ENCODE peak calls at places on chromosomes 11 and 22, in eight cellular contexts. D is MM.1S, B is GM12878, J is mammary epithelial cell, X is astrocyte of the spinal cord, O is fibroblast of mammary gland, A is heart left ventricle, S is GM12865. L is an unnamed sample.

GRCh38 chr11:83070878-83071640 is 638 bp downstream of the RAB30 start:
- DNase-seq in D (no peak), B (no peak), J (no peak), X (peak), O (peak), A (peak), S (no peak), L (peak)

GRCh38 chr11:85539029-85539689 is 88.0 kb downstream of the DLG2 start:
- DNase-seq in D (no peak), B (no peak), J (no peak), X (no peak), O (no peak), A (no peak), S (no peak), L (no peak)

GRCh38 chr11:48093795-48094642 is 113.7 kb downstream of the PTPRJ start:
- DNase-seq in D (peak), B (no peak), J (no peak), X (no peak), O (peak), A (peak), S (no peak), L (no peak)

GRCh38 chr22:40388231-40388630 is 17.8 kb downstream of the SGSM3 start:
- DNase-seq in D (no peak), B (no peak), J (no peak), X (no peak), O (no peak), A (no peak), S (no peak), L (no peak)

GRCh38 chr11:94794287-94795168 is 26.4 kb downstream of the AMOTL1 start:
- DNase-seq in D (no peak), B (no peak), J (peak), X (peak), O (peak), A (peak), S (no peak), L (peak)

GRCh38 chr11:76256448-76256847 is 50.1 kb upstream of the WNT11 start:
- DNase-seq in D (no peak), B (no peak), J (no peak), X (no peak), O (no peak), A (no peak), S (no peak), L (no peak)

GRCh38 chr22:44436656-44437492 is 61.2 kb downstream of the RTL6 start:
- DNase-seq in D (no peak), B (no peak), J (no peak), X (no peak), O (no peak), A (no peak), S (no peak), L (no peak)

GRCh38 chr11:10158461-10158860 is 135.6 kb downstream of the SBF2 start:
- DNase-seq in D (no peak), B (no peak), J (peak), X (no peak), O (peak), A (no peak), S (no peak), L (peak)

GRCh38 chr11:3854977-3855807 is at the start of gene STIM1:
- DNase-seq in D (peak), B (peak), J (peak), X (peak), O (peak), A (peak), S (peak), L (peak)

GRCh38 chr11:75101424-75102128 is 4.9 kb upstream of the OR2AT4 start:
- DNase-seq in D (no peak), B (no peak), J (no peak), X (no peak), O (no peak), A (no peak), S (no peak), L (no peak)

GRCh38 chr11:1734571-1735081 is 15.8 kb downstream of the IFITM10 start:
- DNase-seq in D (no peak), B (no peak), J (no peak), X (no peak), O (no peak), A (no peak), S (no peak), L (no peak)

GRCh38 chr11:290621-291231 is 1.8 kb downstream of the PGGHG start:
- DNase-seq in D (no peak), B (no peak), J (no peak), X (no peak), O (no peak), A (peak), S (no peak), L (no peak)

GRCh38 chr11:107042748-107043147 is 24.5 kb upstream of the GUCY1A2 start:
- DNase-seq in D (no peak), B (no peak), J (no peak), X (no peak), O (no peak), A (no peak), S (no peak), L (no peak)

GRCh38 chr11:43278302-43278956 is 33.4 kb upstream of the API5 start:
- DNase-seq in D (peak), B (no peak), J (peak), X (peak), O (peak), A (no peak), S (peak), L (peak)

GRCh38 chr11:123682976-123683375 is 28.6 kb upstream of the SCN3B start:
- DNase-seq in D (no peak), B (no peak), J (no peak), X (no peak), O (no peak), A (no peak), S (no peak), L (no peak)

GRCh38 chr11:847876-848275 is 5.2 kb downstream of the TSPAN4 start:
- DNase-seq in D (no peak), B (no peak), J (no peak), X (no peak), O (no peak), A (no peak), S (no peak), L (no peak)

GRCh38 chr11:36818410-36818809 is 220.4 kb upstream of the RAG2 start:
- DNase-seq in D (no peak), B (no peak), J (no peak), X (no peak), O (no peak), A (no peak), S (peak), L (no peak)

GRCh38 chr11:35418282-35418846 is 994 bp downstream of the SLC1A2 start:
- DNase-seq in D (no peak), B (no peak), J (no peak), X (no peak), O (no peak), A (no peak), S (no peak), L (no peak)

DNA sequence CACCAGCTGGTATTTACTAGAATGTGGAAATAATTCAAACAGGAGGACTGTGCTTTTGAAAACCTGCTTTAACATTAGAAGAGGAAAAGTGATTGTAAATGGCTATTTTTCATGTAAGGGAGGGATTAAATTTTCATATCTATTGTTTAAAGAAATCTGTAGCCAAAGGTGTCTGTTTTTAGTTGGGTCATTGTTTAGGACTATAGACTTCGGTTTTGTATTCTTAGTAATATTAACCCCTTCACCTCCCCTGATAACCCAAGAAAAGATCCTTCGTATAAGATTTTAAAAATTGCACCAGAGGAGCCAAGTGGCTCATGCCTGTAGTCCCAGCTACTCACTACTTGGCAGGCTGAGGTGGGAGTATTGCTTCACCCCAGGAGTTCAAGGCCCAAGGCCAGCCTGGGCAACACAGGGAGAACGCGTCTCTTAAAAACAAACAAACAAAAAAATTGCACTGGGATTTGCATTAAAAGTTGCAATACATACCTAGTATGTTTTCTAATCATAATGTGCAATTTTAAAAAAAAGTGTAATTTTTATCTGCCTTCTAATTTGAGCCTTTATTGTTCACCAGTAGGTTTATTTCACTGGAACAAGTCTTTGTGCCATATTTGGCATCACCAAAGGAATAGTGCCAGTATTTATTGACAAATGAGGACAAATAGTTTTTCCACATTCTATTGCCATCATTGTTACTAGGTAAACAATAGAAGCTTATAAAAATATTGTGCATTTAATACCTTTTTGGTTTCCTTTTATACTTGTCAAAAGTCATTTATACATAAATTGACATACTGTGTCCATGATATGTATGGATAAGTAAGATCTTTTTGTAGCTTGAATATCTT is 34.3 kb downstream of the MTMR3 start:
- DNase-seq in D (no peak), B (no peak), J (no peak), X (no peak), O (peak), A (peak), S (no peak), L (peak)
- H3K4me3 ChIP-seq in D (no peak), B (no peak), J (no peak), X (no peak), O (no peak), A (no peak), S (no peak), L (no peak)

GRCh38 chr11:57763568-57763967 is 2.0 kb downstream of the CTNND1 start:
- DNase-seq in D (no peak), B (no peak), J (peak), X (peak), O (peak), A (no peak), S (no peak), L (no peak)
- H3K4me3 ChIP-seq in D (no peak), B (peak), J (peak), X (peak), O (peak), A (peak), S (peak), L (peak)

DNA sequence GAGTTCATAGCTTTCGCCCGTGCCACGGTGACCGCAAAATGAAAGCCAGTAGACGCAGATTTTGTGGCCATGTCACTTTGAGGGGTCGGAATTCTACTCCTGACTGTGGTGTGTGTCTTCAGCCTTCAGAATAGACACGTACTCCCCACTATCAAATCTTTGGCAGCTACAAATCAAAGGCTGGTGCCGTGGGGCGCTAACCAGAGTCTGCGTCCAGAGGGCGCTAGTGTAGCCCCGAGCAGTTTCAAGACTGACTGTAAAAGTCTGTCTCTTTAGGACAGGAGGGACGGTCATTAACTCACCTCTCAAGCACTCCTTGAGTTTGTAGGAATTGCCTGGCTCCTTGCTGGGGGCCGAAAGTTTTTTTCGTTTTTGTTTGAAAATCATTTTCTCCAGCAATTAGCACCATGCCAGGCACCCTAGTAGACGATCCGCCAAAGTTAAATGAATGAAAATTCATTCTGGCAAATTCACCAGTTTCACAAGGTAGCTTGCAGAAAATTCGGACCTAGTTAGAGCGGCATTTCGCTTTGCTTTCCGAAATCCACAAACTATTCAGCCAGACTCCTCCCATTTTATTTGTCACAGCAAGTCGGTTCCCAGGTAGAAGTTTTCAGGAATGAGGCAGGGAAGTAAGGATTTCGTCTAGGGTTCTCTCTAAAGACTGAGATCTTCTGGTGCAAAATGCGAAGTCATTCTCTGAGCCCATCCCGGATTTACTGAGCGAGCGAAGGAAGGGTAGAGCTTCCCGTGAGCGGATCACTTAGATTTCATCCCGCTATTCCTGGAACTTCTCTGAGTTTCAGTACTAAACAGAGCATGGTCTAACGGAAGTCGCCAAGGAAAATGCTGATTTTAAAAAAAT is 2.8 kb upstream of the CALCA start:
- DNase-seq in D (peak), B (no peak), J (peak), X (peak), O (peak), A (peak), S (peak), L (peak)
- H3K4me3 ChIP-seq in D (peak), B (no peak), J (no peak), X (no peak), O (no peak), A (no peak), S (no peak), L (no peak)

GRCh38 chr22:19981961-19982920 is 34.4 kb downstream of the ARVCF start:
- DNase-seq in D (no peak), B (no peak), J (no peak), X (no peak), O (no peak), A (peak), S (no peak), L (no peak)

GRCh38 chr22:19984851-19985811 is 31.5 kb downstream of the ARVCF start:
- DNase-seq in D (no peak), B (no peak), J (no peak), X (no peak), O (no peak), A (peak), S (no peak), L (no peak)

GRCh38 chr22:19982991-19983578 is 33.5 kb downstream of the ARVCF start:
- DNase-seq in D (no peak), B (no peak), J (no peak), X (no peak), O (no peak), A (peak), S (no peak), L (no peak)

GRCh38 chr22:19984201-19984753 is 32.3 kb downstream of the ARVCF start:
- DNase-seq in D (peak), B (no peak), J (peak), X (peak), O (peak), A (peak), S (peak), L (peak)

DNA sequence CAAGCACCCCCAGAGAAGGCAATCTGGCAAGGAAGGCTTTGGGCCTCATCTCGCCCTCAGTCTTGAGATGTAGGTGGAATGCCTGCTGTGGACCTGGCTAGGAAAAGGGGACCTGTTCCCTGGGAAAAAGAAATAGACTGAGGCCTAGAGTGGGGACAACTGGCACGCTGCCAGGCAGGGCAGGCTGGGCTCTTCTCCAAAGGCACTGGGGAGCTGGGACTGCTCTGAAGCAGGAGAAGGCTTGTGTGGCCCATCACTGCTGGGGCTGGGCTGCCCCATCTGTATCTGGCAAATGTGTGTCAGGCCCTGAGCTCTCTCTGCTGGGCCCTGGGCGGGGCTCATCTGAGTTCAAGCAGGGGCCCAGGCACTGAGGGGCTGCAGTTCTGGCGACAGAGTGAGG is 32.9 kb downstream of the ARVCF start:
- DNase-seq in D (no peak), B (no peak), J (no peak), X (no peak), O (no peak), A (peak), S (no peak), L (no peak)
- H3K4me3 ChIP-seq in D (no peak), B (no peak), J (no peak), X (no peak), O (no peak), A (no peak), S (no peak), L (no peak)

GRCh38 chr22:37244114-37244921 is at the start of gene RAC2:
- DNase-seq in D (peak), B (no peak), J (peak), X (peak), O (peak), A (peak), S (peak), L (peak)

GRCh38 chr22:37242395-37242918 is 1.6 kb downstream of the RAC2 start:
- DNase-seq in D (peak), B (peak), J (peak), X (no peak), O (no peak), A (peak), S (peak), L (peak)

GRCh38 chr22:37244922-37245722 is 1.1 kb upstream of the RAC2 start:
- DNase-seq in D (peak), B (no peak), J (no peak), X (no peak), O (no peak), A (no peak), S (peak), L (no peak)

GRCh38 chr22:37241351-37242142 is 2.5 kb downstream of the RAC2 start:
- DNase-seq in D (no peak), B (no peak), J (no peak), X (no peak), O (no peak), A (no peak), S (peak), L (no peak)

DNA sequence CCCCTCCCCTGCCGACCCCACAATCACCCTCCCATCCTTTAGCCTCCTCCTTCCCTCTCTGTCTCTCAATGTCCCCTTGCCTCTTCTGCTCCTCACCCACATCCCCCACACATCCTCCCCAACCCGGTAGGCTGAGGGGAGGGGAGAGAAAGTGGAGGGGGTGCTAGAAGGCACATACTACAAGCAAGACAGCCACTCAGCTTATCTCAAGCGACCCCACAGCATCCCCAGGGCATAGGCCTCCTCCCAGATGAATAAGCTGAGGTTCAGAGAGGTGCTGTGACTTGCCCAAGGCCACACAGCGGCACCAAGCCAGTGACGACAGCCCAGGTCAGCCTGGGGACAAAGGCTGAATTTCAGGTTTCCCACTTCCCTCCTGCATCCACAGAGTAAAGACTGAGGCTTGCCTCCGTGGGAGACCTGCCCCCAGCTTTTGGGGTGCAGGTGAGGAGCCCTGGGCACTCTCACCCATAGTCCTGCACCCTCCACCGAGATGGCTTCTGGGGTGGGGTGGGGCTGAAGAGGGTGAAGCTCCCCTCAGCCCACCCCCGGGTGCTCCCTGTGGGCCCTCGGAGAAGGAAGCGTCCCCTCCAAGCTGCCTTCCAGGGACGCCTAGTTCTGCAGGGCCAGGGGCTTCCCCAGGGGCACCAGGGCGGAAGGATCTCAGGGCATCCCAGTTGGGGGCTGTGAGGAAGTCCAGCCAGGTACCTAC is 511 bp downstream of the RAC2 start:
- DNase-seq in D (no peak), B (no peak), J (no peak), X (no peak), O (no peak), A (no peak), S (no peak), L (no peak)
- H3K4me3 ChIP-seq in D (peak), B (peak), J (peak), X (peak), O (peak), A (no peak), S (peak), L (peak)

GRCh38 chr11:102341844-102342318 is 5.1 kb upstream of the BIRC2 start:
- DNase-seq in D (peak), B (peak), J (peak), X (peak), O (peak), A (peak), S (peak), L (peak)
- H3K4me3 ChIP-seq in D (no peak), B (no peak), J (no peak), X (no peak), O (no peak), A (no peak), S (no peak), L (no peak)

DNA sequence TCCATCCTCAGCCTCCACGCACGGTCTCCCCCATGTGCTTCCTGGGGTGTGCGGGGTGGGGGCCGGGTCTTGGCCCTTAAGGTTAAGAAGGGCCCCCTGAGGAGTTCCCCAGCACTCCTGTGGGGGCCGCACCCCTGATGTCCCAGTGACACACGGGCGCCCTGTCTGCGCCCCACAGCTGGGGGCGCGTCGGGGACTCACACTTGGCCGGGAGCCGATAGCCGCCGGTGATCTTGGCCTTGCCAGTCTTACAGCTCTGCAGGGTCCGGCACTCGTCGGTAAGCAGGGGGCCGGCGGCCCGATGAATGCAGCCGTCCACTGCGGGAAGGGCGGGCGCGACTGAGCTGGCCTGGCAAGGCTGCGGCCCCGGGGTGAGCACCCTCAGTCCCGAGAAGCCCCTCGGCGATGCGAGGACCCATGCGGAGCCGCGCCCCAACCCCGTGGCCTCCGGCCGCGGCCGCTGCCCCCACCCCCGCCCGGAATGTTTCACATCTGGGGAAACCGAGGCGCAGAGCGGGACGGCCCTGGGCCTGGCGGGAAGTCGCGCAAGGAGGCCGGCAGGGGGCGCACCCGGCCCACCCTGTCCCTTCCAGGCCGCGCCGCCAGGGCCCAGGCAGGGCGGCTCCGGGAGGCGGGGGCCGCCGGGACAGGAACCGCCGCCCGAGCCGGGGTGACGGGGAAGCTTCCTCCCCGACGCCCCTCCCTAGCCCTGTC is 13.9 kb downstream of the OTUB1 start:
- DNase-seq in D (peak), B (no peak), J (peak), X (peak), O (peak), A (peak), S (peak), L (peak)
- H3K4me3 ChIP-seq in D (peak), B (no peak), J (peak), X (no peak), O (peak), A (peak), S (no peak), L (peak)

L was measured in bronchial epithelial cell.